ENCODE peak calls at places on chromosomes 6 and 20, in six cellular contexts. D is activated T-helper 2 cell treated with anti-CD3 and anti-CD28 coated beads, Interferon-gamma antibody, Interleukin-2, Interleukin-4, amounts not matched to agents 10 μg/mL and 5 μg/mL and 100 μg/mL, durations not matched to agents 14 hours and 24 hours and 36 hours; L is NT2/D1; E is stimulated activated CD4-positive, alpha-beta T cell treated with anti-CD3 and anti-CD28 coated beads, Interleukin-2, amount 100 ng/mL, for 24 hours; I is EL; Z is RPMI8226. U is an unnamed sample.
A peak's percentile ranks its signal among the peaks of the same experiment; 100 is the strongest.

GRCh38 chr20:2005831-2006426 is 12.1 kb upstream of the PDYN start:
- DNase-seq in D (peak; percentile 55), L (peak; percentile 79), E (peak; percentile 72), I (peak; percentile 52), Z (peak; percentile 84), U (peak; percentile 49)

GRCh38 chr6:33961686-33962085 is 157.9 kb upstream of the MLN start:
- DNase-seq in D (no peak), L (no peak), E (no peak), I (no peak), Z (no peak), U (no peak)

GRCh38 chr6:53529324-53530036 is 15.4 kb downstream of the GCLC start:
- DNase-seq in D (no peak), L (no peak), E (no peak), I (no peak), Z (no peak), U (no peak)

GRCh38 chr6:29466241-29466640 is 9.3 kb downstream of the OR2H1 start:
- DNase-seq in D (no peak), L (no peak), E (no peak), I (no peak), Z (no peak), U (no peak)

GRCh38 chr6:2862712-2863174 is 21.1 kb upstream of the SERPINB1 start:
- DNase-seq in D (no peak), L (no peak), E (peak; percentile 35), I (no peak), Z (no peak), U (no peak)

GRCh38 chr6:5055118-5055517 is 30.0 kb upstream of the PPP1R3G start:
- DNase-seq in D (no peak), L (no peak), E (no peak), I (no peak), Z (no peak), U (no peak)

GRCh38 chr6:119355890-119356289 is 6.3 kb upstream of the MAN1A1 start:
- DNase-seq in D (no peak), L (no peak), E (no peak), I (no peak), Z (no peak), U (no peak)

GRCh38 chr6:159769470-159769869 is 7.6 kb downstream of the ACAT2 start:
- DNase-seq in D (no peak), L (no peak), E (no peak), I (no peak), Z (no peak), U (no peak)

GRCh38 chr6:107345398-107345797 is 114.0 kb downstream of the PDSS2 start:
- DNase-seq in D (no peak), L (no peak), E (no peak), I (peak; percentile 15), Z (no peak), U (no peak)

GRCh38 chr6:38269773-38270172 is 370.0 kb downstream of the BTBD9 start:
- DNase-seq in D (no peak), L (no peak), E (no peak), I (no peak), Z (no peak), U (no peak)

GRCh38 chr6:73516712-73517489 is 3.9 kb downstream of the EEF1A1 start:
- DNase-seq in D (no peak), L (no peak), E (no peak), I (peak; percentile 47), Z (peak; percentile 33), U (no peak)

GRCh38 chr6:21198032-21198640 is 395.4 kb upstream of the SOX4 start:
- DNase-seq in D (no peak), L (no peak), E (no peak), I (no peak), Z (no peak), U (no peak)

GRCh38 chr6:47161176-47161687 is 119.1 kb upstream of the ADGRF1 start:
- DNase-seq in D (no peak), L (no peak), E (no peak), I (peak; percentile 49), Z (no peak), U (no peak)

GRCh38 chr6:68158256-68158655 is 476.8 kb upstream of the ADGRB3 start:
- DNase-seq in D (no peak), L (no peak), E (no peak), I (no peak), Z (no peak), U (no peak)

GRCh38 chr6:7727150-7727950 is 1.5 kb downstream of the BMP6 start:
- DNase-seq in D (no peak), L (no peak), E (peak; percentile 14), I (peak; percentile 13), Z (peak; percentile 52), U (no peak)

U was measured in T-helper 9 cell.